ENCODE peak calls at places on chromosomes 2 and 18, in nine cellular contexts. B is tibial nerve, S is kidney epithelial cell, U is tibial artery, C is right lobe of liver, T is adrenal gland, Z is psoas muscle, W is PC-3, A is lung. G is an unnamed sample. For H3K36me3, the result is how much of the 10 kb centered on the place peaks cover.

GRCh38 chr2:16429002-16429401 is 236.6 kb downstream of the CYRIA start:
- DNase-seq in U (no peak), W (no peak), B (no peak), C (no peak), Z (no peak), S (no peak), A (no peak), T (no peak), G (no peak)

GRCh38 chr2:209525834-209526281 is 102.0 kb downstream of the MAP2 start:
- DNase-seq in A (no peak), T (no peak), S (peak), U (no peak), W (peak), C (no peak), B (no peak), Z (no peak), G (no peak)

GRCh38 chr2:88690591-88691338 is 708 bp upstream of the RPIA start:
- DNase-seq in A (no peak), C (peak), T (peak), S (no peak), Z (peak), U (no peak), B (no peak), W (peak), G (peak)

GRCh38 chr2:78262713-78263375 is 740.7 kb upstream of the LRRTM4 start:
- DNase-seq in S (no peak), C (no peak), B (no peak), A (no peak), T (no peak), U (no peak), Z (no peak), W (no peak), G (no peak)

GRCh38 chr18:61597321-61597720 is 264.1 kb downstream of the CDH20 start:
- DNase-seq in B (no peak), U (no peak), T (no peak), C (no peak), W (no peak), A (no peak), S (no peak), Z (no peak), G (no peak)

GRCh38 chr2:170524828-170525565 is 190.1 kb upstream of the SP5 start:
- DNase-seq in U (no peak), S (no peak), W (no peak), Z (no peak), C (no peak), A (no peak), T (no peak), B (no peak), G (no peak)

GRCh38 chr2:192064459-192064858 is 130.3 kb downstream of the TMEFF2 start:
- DNase-seq in C (no peak), Z (no peak), B (no peak), S (no peak), A (no peak), W (no peak), T (no peak), U (no peak), G (no peak)

GRCh38 chr18:79432376-79433120 is 36.8 kb downstream of the NFATC1 start:
- DNase-seq in U (no peak), W (no peak), C (no peak), Z (no peak), A (no peak), S (no peak), B (no peak), T (no peak), G (no peak)

GRCh38 chr2:217920879-217921603 is 81.8 kb downstream of the TNS1 start:
- DNase-seq in C (peak), S (no peak), Z (peak), U (peak), T (peak), W (no peak), B (no peak), A (no peak), G (peak)

GRCh38 chr18:12862467-12862866 is 21.6 kb downstream of the PTPN2 start:
- DNase-seq in W (peak), C (peak), T (no peak), Z (no peak), S (peak), A (no peak), U (no peak), B (no peak), G (no peak)

GRCh38 chr2:75790121-75790520 is 79.4 kb upstream of the GCFC2 start:
- DNase-seq in B (no peak), T (no peak), C (no peak), W (peak), A (no peak), S (no peak), U (no peak), Z (no peak), G (no peak)

GRCh38 chr2:29729932-29730331 is 191.5 kb downstream of the ALK start:
- DNase-seq in A (no peak), S (no peak), Z (no peak), B (no peak), U (no peak), W (no peak), C (no peak), T (no peak), G (no peak)

GRCh38 chr2:139876321-139876720 is 1096.1 kb upstream of the NXPH2 start:
- DNase-seq in S (no peak), Z (no peak), A (no peak), B (no peak), C (no peak), W (peak), T (no peak), U (no peak), G (no peak)

DNA sequence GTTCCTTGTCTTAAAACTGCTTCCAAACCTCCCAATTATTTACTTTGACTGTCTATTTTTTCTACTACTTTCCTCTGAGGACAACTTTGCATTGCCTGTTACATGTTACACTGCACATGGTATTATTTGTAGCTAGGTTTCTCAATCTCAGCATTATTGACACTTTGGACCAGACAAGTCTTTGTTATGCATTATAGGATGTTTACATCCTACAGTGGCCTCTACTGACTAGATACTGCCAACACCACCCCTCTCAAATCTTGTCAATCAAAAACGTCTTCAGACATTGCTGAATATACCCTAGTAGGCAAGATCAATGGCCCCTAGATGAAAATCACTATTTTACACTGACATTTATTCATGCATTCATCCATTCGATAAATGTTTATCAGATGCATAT is 129.6 kb upstream of the DNAJC10 start:
- DNase-seq in B (no peak), A (no peak), Z (no peak), U (no peak), T (no peak), W (no peak), C (no peak), S (no peak), G (no peak)
- TF ChIP-seq CTCF in B (no peak), A (no peak), Z (no peak), U (no peak), T (no peak), W (no peak), C (no peak), S (no peak), G (no peak)

DNA sequence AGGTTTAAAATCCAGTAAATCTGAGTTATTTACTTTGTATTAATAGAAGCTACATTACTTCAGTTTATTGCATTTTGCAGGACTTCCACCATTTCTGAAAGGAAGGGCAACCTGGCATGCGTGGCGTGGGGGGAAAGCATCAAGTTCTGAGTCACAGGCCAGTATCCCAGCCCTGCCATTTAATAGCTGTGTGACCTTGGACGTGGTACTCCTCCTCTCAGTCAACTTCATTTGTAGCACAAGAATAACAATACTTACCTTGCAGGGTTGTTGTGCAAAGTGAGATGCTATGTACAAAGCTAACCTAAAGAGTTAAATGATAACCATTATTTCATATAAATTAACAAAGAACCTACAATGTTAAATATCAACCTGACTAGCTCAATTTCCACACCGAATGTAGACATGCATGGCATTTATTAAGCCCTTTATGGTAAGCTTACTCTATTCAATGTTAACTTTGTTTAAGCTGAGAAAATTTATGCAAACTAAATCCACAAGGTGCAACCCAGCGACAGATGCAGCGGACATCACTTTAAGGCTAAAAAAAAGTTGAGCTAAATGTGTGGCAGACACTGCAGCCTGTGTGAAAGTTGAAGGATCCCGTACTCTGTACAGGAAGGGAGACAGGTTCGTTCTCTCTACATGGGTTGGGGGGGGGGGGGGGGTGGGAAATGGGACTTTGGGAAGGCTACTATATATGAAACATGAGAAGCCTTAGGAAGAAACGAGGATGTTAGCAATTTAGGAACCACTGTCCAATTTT is 17.2 kb upstream of the STPG4 start:
- DNase-seq in C (no peak), W (peak), U (no peak), S (no peak), B (no peak), A (no peak), T (peak), Z (no peak), G (peak)
- H3K36me3 ChIP-seq in C (under half), W (under half), U (under half), S (under half), B (under half), A (under half), T (under half), Z (under half), G (half or more)

DNA sequence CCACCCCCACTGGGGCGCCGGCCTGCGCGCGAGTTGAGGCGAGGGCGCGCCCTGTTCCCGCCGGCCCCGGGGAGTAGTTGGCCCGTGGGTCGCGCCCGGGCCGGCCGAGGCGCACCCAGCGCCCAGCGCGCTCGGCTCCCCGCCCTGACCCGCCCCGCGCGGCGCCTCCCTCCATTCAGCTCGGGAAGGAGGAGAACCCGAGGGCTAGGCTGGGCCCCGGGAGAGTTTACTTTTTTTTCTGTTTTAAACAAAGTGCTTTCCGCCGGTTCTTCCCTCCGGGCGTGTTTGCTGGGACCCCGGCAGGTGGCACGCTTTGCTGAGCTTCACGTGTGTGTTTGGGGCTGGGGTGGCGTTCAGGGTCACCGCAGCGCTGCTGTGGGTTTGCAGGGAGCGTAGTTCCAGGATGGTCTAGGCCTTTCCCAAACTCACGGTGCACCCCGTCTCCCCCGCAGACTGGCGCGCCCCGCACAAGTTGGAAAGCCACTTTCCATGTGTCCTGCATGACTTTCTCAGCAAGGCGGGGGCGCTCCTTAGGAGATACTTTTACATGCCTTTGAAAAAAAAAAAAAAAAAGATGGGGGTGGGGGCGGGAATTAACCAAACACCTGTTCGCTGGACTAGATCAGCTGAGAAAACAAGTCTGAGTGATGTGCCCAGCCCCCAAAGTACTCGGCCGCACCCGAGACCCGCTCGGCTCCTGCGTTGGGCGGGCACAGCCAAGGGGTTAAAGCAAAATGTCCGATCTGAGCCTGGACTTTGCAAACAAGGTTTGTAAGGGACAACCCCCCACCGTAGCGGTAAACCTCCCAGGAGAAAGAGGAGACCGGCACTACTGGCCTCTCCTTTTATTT is 829 bp downstream of the ITGA6 start:
- DNase-seq in Z (peak), A (peak), C (peak), S (no peak), T (no peak), U (no peak), W (peak), B (peak), G (no peak)
- TF ChIP-seq CTCF in Z (no peak), A (no peak), C (no peak), S (peak), T (no peak), U (no peak), W (peak), B (no peak), G (no peak)

GRCh38 chr2:11953258-11953657 is 206.8 kb downstream of the LPIN1 start:
- DNase-seq in S (no peak), W (no peak), U (no peak), B (no peak), Z (no peak), A (no peak), C (no peak), T (no peak), G (no peak)
- H3K36me3 ChIP-seq in S (under half), W (under half), U (under half), B (under half), Z (under half), A (under half), C (under half), T (under half), G (under half)

DNA sequence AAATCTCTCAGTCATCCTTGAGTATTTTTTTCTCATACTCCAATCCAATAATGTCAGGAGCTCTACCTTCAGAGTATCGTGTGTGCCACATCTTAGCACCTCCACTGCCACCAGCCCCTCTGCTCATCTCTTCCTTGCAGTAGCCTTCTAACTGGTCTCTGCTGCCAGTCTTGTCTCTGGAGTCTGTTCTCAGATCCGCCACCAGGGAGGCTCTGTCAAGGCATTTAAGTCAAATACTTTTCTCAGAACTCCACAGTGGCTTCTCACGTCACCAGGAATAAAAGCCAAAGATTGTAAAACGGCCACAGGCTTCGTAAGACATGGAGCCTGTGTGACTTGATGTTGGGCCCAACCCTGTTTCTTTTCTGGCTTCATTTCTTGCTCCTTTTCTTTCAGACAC is 7.1 kb downstream of the UNC50 start:
- DNase-seq in B (no peak), C (no peak), A (no peak), Z (no peak), W (no peak), T (no peak), U (no peak), S (no peak), G (no peak)
- TF ChIP-seq CTCF in B (no peak), C (no peak), A (no peak), Z (no peak), W (peak), T (no peak), U (no peak), S (no peak), G (no peak)

GRCh38 chr2:27218614-27219013 is 1.4 kb downstream of the CAD start:
- DNase-seq in Z (no peak), W (no peak), A (no peak), S (no peak), T (no peak), B (no peak), C (no peak), U (no peak), G (no peak)
- H3K36me3 ChIP-seq in Z (under half), W (under half), A (under half), S (under half), T (under half), B (under half), C (under half), U (under half), G (half or more)

GRCh38 chr2:84880645-84881521 is at the start of gene TRABD2A:
- DNase-seq in B (no peak), T (no peak), C (no peak), W (no peak), A (no peak), U (no peak), S (no peak), Z (peak), G (no peak)

GRCh38 chr2:84884396-84884795 is 3.5 kb upstream of the TRABD2A start:
- DNase-seq in B (no peak), T (no peak), W (no peak), C (no peak), S (no peak), U (no peak), Z (no peak), A (no peak), G (no peak)

GRCh38 chr2:84882775-84883550 is 2.1 kb upstream of the TRABD2A start:
- DNase-seq in W (no peak), B (no peak), S (no peak), Z (no peak), T (no peak), U (no peak), A (no peak), C (no peak), G (no peak)

GRCh38 chr2:84881581-84882414 is 914 bp upstream of the TRABD2A start:
- DNase-seq in A (peak), Z (peak), S (no peak), B (peak), C (peak), W (peak), T (peak), U (peak), G (peak)

DNA sequence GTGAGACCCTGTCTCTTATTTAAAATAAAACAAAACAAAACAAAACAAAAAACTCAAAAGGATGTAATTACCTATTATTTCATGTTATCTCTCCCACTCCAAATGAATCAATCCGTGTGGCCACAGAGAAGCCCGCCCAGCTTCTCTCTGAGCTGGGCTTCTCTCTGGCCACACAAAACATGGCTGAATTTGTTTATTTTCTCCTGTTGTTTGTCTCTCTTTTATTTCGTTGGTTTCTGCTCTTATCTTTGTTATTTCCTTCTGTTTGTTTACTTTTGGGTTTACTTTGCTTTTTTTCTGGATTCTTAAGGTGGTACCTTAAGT is 1.5 kb upstream of the TRABD2A start:
- DNase-seq in U (no peak), T (no peak), S (no peak), W (no peak), C (no peak), B (no peak), A (no peak), Z (no peak), G (no peak)
- TF ChIP-seq CTCF in U (no peak), T (no peak), S (no peak), W (peak), C (no peak), B (no peak), A (no peak), Z (no peak), G (no peak)

DNA sequence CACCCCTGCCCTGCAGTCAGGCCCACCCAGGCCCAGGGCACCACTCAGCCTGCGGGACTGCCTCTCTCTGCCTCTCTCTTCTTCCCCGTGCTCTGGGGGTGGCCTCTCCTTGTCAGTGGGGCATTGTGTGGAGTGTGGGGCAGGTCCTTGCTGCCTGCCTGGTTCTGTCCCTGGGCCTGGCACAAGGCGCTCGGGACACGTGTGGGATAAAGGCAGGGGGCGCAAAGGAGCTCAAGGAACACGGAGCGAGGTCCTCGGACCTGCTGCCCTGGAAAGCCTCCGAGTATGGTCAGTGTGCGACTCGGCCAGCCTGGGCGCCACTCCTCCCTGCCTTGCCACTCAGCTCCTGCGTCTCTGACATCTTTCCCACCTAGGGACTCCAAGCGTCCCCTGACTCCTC is 262.2 kb downstream of the HDAC4 start:
- DNase-seq in S (no peak), A (no peak), W (no peak), U (no peak), T (no peak), B (no peak), Z (peak), C (no peak), G (no peak)
- H3K36me3 ChIP-seq in S (under half), A (under half), W (under half), U (half or more), T (under half), B (under half), Z (under half), C (under half), G (under half)

DNA sequence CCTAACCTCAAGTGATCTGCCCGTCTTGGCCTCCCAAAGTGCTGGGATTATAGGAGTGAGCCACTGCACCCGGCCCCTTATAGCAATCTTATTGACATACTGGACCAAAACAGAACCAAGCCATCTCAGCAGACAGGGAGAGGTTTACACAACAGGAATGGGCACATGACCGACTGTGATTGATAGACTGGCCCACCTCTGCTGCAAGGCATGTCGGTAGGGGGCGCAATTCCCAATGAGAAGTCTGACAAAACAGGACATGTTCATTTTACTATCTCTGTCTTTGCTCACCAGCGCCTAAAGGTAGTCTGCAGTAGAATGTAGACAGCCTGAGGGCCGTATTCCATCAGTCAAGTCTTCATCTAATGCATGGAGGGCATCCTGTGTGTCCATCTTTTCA is 2.0 kb downstream of the LYPD6B start:
- DNase-seq in T (no peak), C (no peak), U (no peak), S (no peak), Z (no peak), W (peak), A (no peak), B (no peak), G (peak)
- TF ChIP-seq CTCF in T (no peak), C (peak), U (peak), S (peak), Z (no peak), W (peak), A (no peak), B (no peak), G (peak)